ENCODE peak calls at places on chromosomes 11 and 22, in five cellular contexts. One of them, this sample, is unnamed.

GRCh38 chr22:21026783-21027692 is 5.3 kb downstream of the SLC7A4 start:
- DNase-seq in NCI-H2081 treated with DMSO at 0.1 percent for 48 hours: no peak
- DNase-seq in stromal cell of bone marrow: no peak
- DNase-seq in stimulated activated CD8-positive, alpha-beta memory T cell treated with anti-CD3 and anti-CD28 coated beads, Interleukin-12 subunit alpha, Interleukin-12 subunit beta, amount 100 ng/mL, for 4 hours: no peak
- DNase-seq in tibial artery: no peak
- DNase-seq in this sample: no peak

GRCh38 chr11:746289-747175 is 732 bp upstream of the TALDO1 start:
- DNase-seq in NCI-H2081 treated with DMSO at 0.1 percent for 48 hours: no peak
- DNase-seq in stromal cell of bone marrow: no peak
- DNase-seq in stimulated activated CD8-positive, alpha-beta memory T cell treated with anti-CD3 and anti-CD28 coated beads, Interleukin-12 subunit alpha, Interleukin-12 subunit beta, amount 100 ng/mL, for 4 hours: no peak
- DNase-seq in tibial artery: no peak
- DNase-seq in this sample: no peak

GRCh38 chr22:22087854-22088657 is 105.5 kb upstream of the TOP3B start:
- DNase-seq in stimulated activated CD8-positive, alpha-beta memory T cell treated with anti-CD3 and anti-CD28 coated beads, Interleukin-12 subunit alpha, Interleukin-12 subunit beta, amount 100 ng/mL, for 4 hours: no peak
- DNase-seq in stromal cell of bone marrow: no peak
- DNase-seq in tibial artery: no peak
- DNase-seq in NCI-H2081 treated with DMSO at 0.1 percent for 48 hours: no peak
- DNase-seq in this sample: no peak

GRCh38 chr22:26461188-26461810 is 22.3 kb downstream of the HPS4 start:
- DNase-seq in tibial artery: peak; percentile 65
- DNase-seq in NCI-H2081 treated with DMSO at 0.1 percent for 48 hours: no peak
- DNase-seq in stimulated activated CD8-positive, alpha-beta memory T cell treated with anti-CD3 and anti-CD28 coated beads, Interleukin-12 subunit alpha, Interleukin-12 subunit beta, amount 100 ng/mL, for 4 hours: no peak
- DNase-seq in stromal cell of bone marrow: no peak
- DNase-seq in this sample: peak; percentile 69

GRCh38 chr22:24026733-24027132 is 15.6 kb downstream of the CABIN1 start:
- DNase-seq in tibial artery: no peak
- DNase-seq in NCI-H2081 treated with DMSO at 0.1 percent for 48 hours: no peak
- DNase-seq in stimulated activated CD8-positive, alpha-beta memory T cell treated with anti-CD3 and anti-CD28 coated beads, Interleukin-12 subunit alpha, Interleukin-12 subunit beta, amount 100 ng/mL, for 4 hours: no peak
- DNase-seq in stromal cell of bone marrow: no peak
- DNase-seq in this sample: no peak

GRCh38 chr22:45885171-45885840 is 91.7 kb downstream of the WNT7B start:
- DNase-seq in stimulated activated CD8-positive, alpha-beta memory T cell treated with anti-CD3 and anti-CD28 coated beads, Interleukin-12 subunit alpha, Interleukin-12 subunit beta, amount 100 ng/mL, for 4 hours: no peak
- DNase-seq in tibial artery: peak; percentile 58
- DNase-seq in NCI-H2081 treated with DMSO at 0.1 percent for 48 hours: no peak
- DNase-seq in stromal cell of bone marrow: no peak
- DNase-seq in this sample: no peak

GRCh38 chr11:112963368-112963955 is 2.2 kb downstream of the NCAM1 start:
- DNase-seq in NCI-H2081 treated with DMSO at 0.1 percent for 48 hours: no peak
- DNase-seq in stromal cell of bone marrow: no peak
- DNase-seq in stimulated activated CD8-positive, alpha-beta memory T cell treated with anti-CD3 and anti-CD28 coated beads, Interleukin-12 subunit alpha, Interleukin-12 subunit beta, amount 100 ng/mL, for 4 hours: no peak
- DNase-seq in tibial artery: no peak
- DNase-seq in this sample: no peak

GRCh38 chr22:40890881-40891280 is 29.0 kb upstream of the DNAJB7 start:
- DNase-seq in stimulated activated CD8-positive, alpha-beta memory T cell treated with anti-CD3 and anti-CD28 coated beads, Interleukin-12 subunit alpha, Interleukin-12 subunit beta, amount 100 ng/mL, for 4 hours: no peak
- DNase-seq in NCI-H2081 treated with DMSO at 0.1 percent for 48 hours: no peak
- DNase-seq in stromal cell of bone marrow: no peak
- DNase-seq in tibial artery: no peak
- DNase-seq in this sample: no peak

GRCh38 chr22:50456466-50457234 is 18.2 kb downstream of the SBF1 start:
- DNase-seq in tibial artery: no peak
- DNase-seq in stimulated activated CD8-positive, alpha-beta memory T cell treated with anti-CD3 and anti-CD28 coated beads, Interleukin-12 subunit alpha, Interleukin-12 subunit beta, amount 100 ng/mL, for 4 hours: no peak
- DNase-seq in stromal cell of bone marrow: no peak
- DNase-seq in NCI-H2081 treated with DMSO at 0.1 percent for 48 hours: no peak
- DNase-seq in this sample: no peak

This sample was measured in COLO829.